ENCODE peak calls at places on chromosomes 1 and 21, in five cellular contexts. One of them, this sample, is unnamed.
A peak's percentile ranks its signal among the peaks of the same experiment; 100 is the strongest.

GRCh38 chr1:222247811-222248310 is 300.0 kb downstream of the HHIPL2 start:
- DNase-seq in H1: no peak
- DNase-seq in GM12878: no peak
- DNase-seq in K562: no peak
- DNase-seq in HepG2: no peak
- DNase-seq in this sample: no peak

GRCh38 chr1:119713039-119713537 is 1.4 kb downstream of the PHGDH start:
- DNase-seq in H1: no peak
- DNase-seq in GM12878: no peak
- DNase-seq in K562: no peak
- DNase-seq in HepG2: no peak
- DNase-seq in this sample: no peak

GRCh38 chr1:185483647-185484450 is 166.8 kb upstream of the IVNS1ABP start:
- DNase-seq in H1: no peak
- DNase-seq in GM12878: no peak
- DNase-seq in K562: peak; percentile 21
- DNase-seq in HepG2: no peak
- DNase-seq in this sample: no peak

GRCh38 chr1:169113613-169114119 is 7.2 kb downstream of the ATP1B1 start:
- DNase-seq in H1: peak; percentile 29
- DNase-seq in GM12878: no peak
- DNase-seq in K562: no peak
- DNase-seq in HepG2: peak; percentile 72
- DNase-seq in this sample: peak; percentile 91

GRCh38 chr1:4422496-4423289 is 231.7 kb upstream of the AJAP1 start:
- DNase-seq in H1: no peak
- DNase-seq in GM12878: no peak
- DNase-seq in K562: no peak
- DNase-seq in HepG2: no peak
- DNase-seq in this sample: no peak

GRCh38 chr1:177571485-177572076 is 398.3 kb downstream of the SEC16B start:
- DNase-seq in H1: no peak
- DNase-seq in GM12878: no peak
- DNase-seq in K562: no peak
- DNase-seq in HepG2: peak; percentile 85
- DNase-seq in this sample: no peak

GRCh38 chr1:153773004-153773921 is 1.9 kb upstream of the SLC27A3 start:
- DNase-seq in H1: no peak
- DNase-seq in GM12878: no peak
- DNase-seq in K562: no peak
- DNase-seq in HepG2: no peak
- DNase-seq in this sample: no peak

GRCh38 chr1:193325771-193326170 is 139.4 kb upstream of the B3GALT2 start:
- DNase-seq in H1: no peak
- DNase-seq in GM12878: no peak
- DNase-seq in K562: no peak
- DNase-seq in HepG2: no peak
- DNase-seq in this sample: no peak

DNA sequence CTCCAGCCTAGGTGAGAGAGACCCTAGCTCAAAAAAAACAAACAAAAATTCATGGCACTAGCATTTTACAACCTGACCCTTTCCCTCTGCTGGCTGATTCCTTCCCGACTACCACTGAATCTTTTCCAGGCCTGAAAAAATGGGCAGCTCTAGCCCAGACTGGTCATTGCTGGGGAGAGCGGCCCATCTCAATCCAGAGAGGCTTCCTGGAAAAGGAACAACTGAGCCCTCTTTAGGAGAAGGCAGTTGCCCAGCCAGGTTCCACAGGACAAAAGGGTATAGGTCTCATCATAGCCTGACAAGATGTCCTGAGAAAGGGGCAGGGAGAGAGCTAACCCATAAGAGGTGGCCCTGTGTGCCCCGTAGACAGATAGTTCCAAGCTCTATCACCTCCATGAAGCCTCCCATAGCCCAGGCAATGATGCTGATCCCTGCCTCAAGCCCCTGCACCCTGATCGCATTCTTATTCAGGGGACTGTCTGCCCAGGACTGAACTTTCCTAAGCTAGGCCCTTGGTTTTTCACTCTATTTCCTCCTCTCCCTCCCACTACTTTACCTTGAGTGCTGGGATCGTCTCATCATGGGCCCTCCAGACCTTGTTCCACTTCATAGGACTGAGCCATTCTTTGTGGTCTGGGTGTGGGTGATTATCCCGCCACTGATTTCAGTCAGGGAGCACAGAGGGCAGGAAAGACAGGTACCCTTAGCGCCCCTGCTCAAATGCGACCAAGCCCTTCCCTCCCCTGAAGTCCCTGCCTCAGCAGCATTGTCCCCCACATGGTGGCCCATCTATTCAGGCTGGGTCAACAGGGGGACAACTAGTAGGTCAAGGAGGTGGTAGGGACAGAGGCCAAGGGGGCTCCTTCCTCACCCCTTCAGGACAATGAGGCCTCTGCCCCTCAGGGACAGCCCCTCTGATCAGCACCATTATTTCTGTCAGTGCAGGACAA is 18.2 kb downstream of the RHBG start:
- DNase-seq in H1: no peak
- DNase-seq in GM12878: no peak
- DNase-seq in K562: no peak
- DNase-seq in HepG2: no peak
- DNase-seq in this sample: no peak
- TF ChIP-seq EZH2 in H1: peak; percentile 40
- TF ChIP-seq EZH2 in GM12878: no peak
- TF ChIP-seq EZH2 in K562: no peak
- TF ChIP-seq EZH2 in HepG2: no peak
- TF ChIP-seq EZH2 in this sample: no peak

GRCh38 chr1:188706742-188707141 is 1770.9 kb downstream of the BRINP3 start:
- DNase-seq in H1: no peak
- DNase-seq in GM12878: no peak
- DNase-seq in K562: no peak
- DNase-seq in HepG2: peak; percentile 24
- DNase-seq in this sample: peak; percentile 91
- TF ChIP-seq SP1 in H1: no peak
- TF ChIP-seq SP1 in GM12878: no peak
- TF ChIP-seq SP1 in K562: no peak
- TF ChIP-seq SP1 in HepG2: no peak
- TF ChIP-seq SP1 in this sample: peak; percentile 88

DNA sequence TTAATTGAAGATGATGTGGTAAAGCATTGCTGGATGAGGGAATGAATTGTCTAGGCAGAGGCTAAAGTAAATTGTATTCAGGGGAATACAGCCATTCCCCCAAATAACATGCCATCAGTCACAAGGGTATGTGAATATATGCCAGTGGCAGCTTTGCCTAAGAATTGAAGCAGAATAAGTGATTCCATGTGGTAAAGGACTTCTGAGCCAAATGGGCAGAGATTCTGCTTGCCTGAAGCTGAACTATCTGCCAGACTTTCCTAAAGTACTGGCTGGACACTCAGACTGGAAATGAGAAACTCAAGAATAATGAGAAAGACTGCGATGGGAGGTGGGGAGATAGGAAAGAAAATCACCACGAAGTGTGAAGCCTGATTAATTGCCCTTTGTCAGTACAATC is 2.4 kb downstream of the LIX1L start:
- DNase-seq in H1: no peak
- DNase-seq in GM12878: no peak
- DNase-seq in K562: no peak
- DNase-seq in HepG2: no peak
- DNase-seq in this sample: no peak
- TF ChIP-seq EZH2 in H1: no peak
- TF ChIP-seq EZH2 in GM12878: no peak
- TF ChIP-seq EZH2 in K562: no peak
- TF ChIP-seq EZH2 in HepG2: no peak
- TF ChIP-seq EZH2 in this sample: no peak

GRCh38 chr21:33824156-33824941 is 91.3 kb downstream of the ATP5PO start:
- DNase-seq in H1: no peak
- DNase-seq in GM12878: no peak
- DNase-seq in K562: no peak
- DNase-seq in HepG2: no peak
- DNase-seq in this sample: no peak
- TF ChIP-seq SP1 in H1: no peak
- TF ChIP-seq SP1 in GM12878: no peak
- TF ChIP-seq SP1 in K562: no peak
- TF ChIP-seq SP1 in HepG2: no peak
- TF ChIP-seq SP1 in this sample: no peak

GRCh38 chr1:19326748-19327065 is 14.6 kb downstream of the SLC66A1 start:
- DNase-seq in H1: no peak
- DNase-seq in GM12878: no peak
- DNase-seq in K562: no peak
- DNase-seq in HepG2: no peak
- DNase-seq in this sample: no peak

GRCh38 chr1:19324665-19324990 is 12.5 kb downstream of the SLC66A1 start:
- DNase-seq in H1: no peak
- DNase-seq in GM12878: no peak
- DNase-seq in K562: no peak
- DNase-seq in HepG2: no peak
- DNase-seq in this sample: no peak

GRCh38 chr1:19325958-19326747 is 14.0 kb downstream of the SLC66A1 start:
- DNase-seq in H1: no peak
- DNase-seq in GM12878: no peak
- DNase-seq in K562: no peak
- DNase-seq in HepG2: no peak
- DNase-seq in this sample: no peak

GRCh38 chr1:19323987-19324664 is 12.0 kb downstream of the SLC66A1 start:
- DNase-seq in H1: no peak
- DNase-seq in GM12878: no peak
- DNase-seq in K562: no peak
- DNase-seq in HepG2: no peak
- DNase-seq in this sample: no peak

GRCh38 chr1:19325368-19325957 is 13.3 kb downstream of the SLC66A1 start:
- DNase-seq in H1: no peak
- DNase-seq in GM12878: no peak
- DNase-seq in K562: peak; percentile 87
- DNase-seq in HepG2: no peak
- DNase-seq in this sample: no peak
- TF ChIP-seq EZH2 in H1: no peak
- TF ChIP-seq EZH2 in GM12878: no peak
- TF ChIP-seq EZH2 in K562: no peak
- TF ChIP-seq EZH2 in HepG2: no peak
- TF ChIP-seq EZH2 in this sample: no peak

GRCh38 chr1:94602802-94603625 is 61.5 kb upstream of the F3 start:
- DNase-seq in H1: no peak
- DNase-seq in GM12878: no peak
- DNase-seq in K562: no peak
- DNase-seq in HepG2: no peak
- DNase-seq in this sample: no peak
- TF ChIP-seq SP1 in H1: no peak
- TF ChIP-seq SP1 in GM12878: no peak
- TF ChIP-seq SP1 in K562: no peak
- TF ChIP-seq SP1 in HepG2: no peak
- TF ChIP-seq SP1 in this sample: no peak

GRCh38 chr1:215595231-215595630 is 28.1 kb downstream of the KCTD3 start:
- DNase-seq in H1: no peak
- DNase-seq in GM12878: no peak
- DNase-seq in K562: no peak
- DNase-seq in HepG2: no peak
- DNase-seq in this sample: peak; percentile 8

GRCh38 chr1:215589650-215590049 is 22.5 kb downstream of the KCTD3 start:
- DNase-seq in H1: no peak
- DNase-seq in GM12878: no peak
- DNase-seq in K562: no peak
- DNase-seq in HepG2: no peak
- DNase-seq in this sample: no peak

GRCh38 chr1:215594640-215595039 is 27.5 kb downstream of the KCTD3 start:
- DNase-seq in H1: no peak
- DNase-seq in GM12878: no peak
- DNase-seq in K562: no peak
- DNase-seq in HepG2: no peak
- DNase-seq in this sample: no peak

DNA sequence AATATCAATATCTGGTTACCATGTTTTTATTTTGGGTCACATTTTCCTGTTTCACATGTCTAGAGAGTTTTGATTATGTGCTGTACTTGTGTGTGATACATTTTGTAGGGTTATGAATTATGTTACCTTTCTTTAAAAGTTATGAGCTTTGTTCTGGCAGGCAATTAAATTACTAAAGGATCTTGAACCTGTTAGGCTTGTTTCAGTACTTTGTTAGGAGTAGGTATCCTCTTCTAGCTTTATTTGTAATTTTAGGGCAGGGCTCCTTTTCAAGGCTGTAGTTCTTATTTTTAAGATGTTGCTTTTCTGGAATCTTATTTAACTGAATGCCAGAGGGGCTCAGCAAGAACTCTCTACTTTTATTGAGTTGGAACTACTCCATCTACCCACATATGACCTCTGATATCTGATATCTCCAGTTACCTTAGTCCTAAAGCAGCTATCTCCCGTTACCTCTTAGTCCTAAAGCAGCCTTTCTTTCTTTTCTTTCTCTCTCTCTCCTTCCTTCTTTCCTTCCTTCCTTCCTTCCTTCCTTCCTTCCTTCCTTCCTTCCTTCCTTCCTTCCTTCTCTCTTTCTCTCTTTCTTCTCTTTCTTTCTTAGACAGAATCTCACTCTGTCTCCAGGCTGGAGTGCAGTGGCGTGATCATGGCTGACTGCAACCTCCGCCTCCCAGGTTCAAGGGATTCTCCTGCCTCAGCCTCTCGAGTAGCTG is 23.8 kb downstream of the KCTD3 start:
- DNase-seq in H1: no peak
- DNase-seq in GM12878: no peak
- DNase-seq in K562: no peak
- DNase-seq in HepG2: no peak
- DNase-seq in this sample: no peak
- TF ChIP-seq EZH2 in H1: no peak
- TF ChIP-seq EZH2 in GM12878: no peak
- TF ChIP-seq EZH2 in K562: no peak
- TF ChIP-seq EZH2 in HepG2: no peak
- TF ChIP-seq EZH2 in this sample: no peak

This sample was measured in HCT116.